ENCODE peak calls at places on chromosomes 2 and 18, in nine cellular contexts. L is GM03348; P is T-helper 2 cell; N is prostate gland; U is NCI-H1436; Y is PC-3; Q is activated CD4-positive, alpha-beta T cell treated with anti-CD3 and anti-CD28 coated beads, Interleukin-2, amount 50 U/mL, for 1 hour; G is CD4-positive, CD25-positive, alpha-beta regulatory T cell; W is nephron progenitor cell. H is an unnamed sample.

GRCh38 chr2:24725956-24726355 is 67.2 kb downstream of the PTRHD1 start:
- DNase-seq in P (no peak), U (no peak), Q (no peak), Y (no peak), W (no peak), L (no peak), N (no peak), G (no peak), H (no peak)

GRCh38 chr2:64318476-64318748 is 135.6 kb upstream of the LGALSL start:
- DNase-seq in N (no peak), U (no peak), P (no peak), G (no peak), Y (no peak), Q (no peak), L (no peak), W (no peak), H (no peak)

GRCh38 chr2:47031909-47032668 is 116.5 kb upstream of the MCFD2 start:
- DNase-seq in L (no peak), Q (no peak), Y (peak; percentile 10), W (no peak), N (no peak), P (no peak), G (no peak), U (no peak), H (no peak)

GRCh38 chr18:36187826-36188721 is 777 bp downstream of the MOCOS start:
- DNase-seq in Y (peak; percentile 48), G (no peak), L (no peak), P (no peak), W (peak; percentile 22), U (no peak), Q (no peak), N (no peak), H (peak; percentile 14)

GRCh38 chr18:68840554-68841263 is 42.8 kb downstream of the CCDC102B start:
- DNase-seq in W (no peak), G (no peak), Y (peak; percentile 86), N (no peak), L (peak; percentile 59), Q (no peak), U (no peak), P (no peak), H (no peak)

GRCh38 chr2:239249781-239250180 is 151.0 kb downstream of the HDAC4 start:
- DNase-seq in Y (no peak), W (no peak), N (no peak), P (no peak), L (no peak), U (no peak), G (no peak), Q (no peak), H (no peak)

GRCh38 chr18:8791171-8791651 is 85.9 kb downstream of the MTCL1 start:
- DNase-seq in W (no peak), L (no peak), Y (no peak), G (no peak), N (no peak), Q (no peak), U (no peak), P (no peak), H (no peak)

GRCh38 chr2:5520352-5520996 is 171.7 kb upstream of the SOX11 start:
- DNase-seq in L (no peak), U (peak; percentile 28), P (no peak), N (no peak), G (no peak), Q (no peak), Y (peak; percentile 4), W (peak; percentile 30), H (no peak)

GRCh38 chr2:127361929-127362328 is 25.8 kb downstream of the MAP3K2 start:
- DNase-seq in P (no peak), Y (peak; percentile 13), W (no peak), G (no peak), Q (no peak), U (no peak), L (peak; percentile 11), N (no peak), H (no peak)

GRCh38 chr18:74456409-74457042 is 582 bp downstream of the DIPK1C start:
- DNase-seq in G (no peak), N (no peak), P (no peak), Q (no peak), L (no peak), U (no peak), W (peak; percentile 57), Y (no peak), H (no peak)

GRCh38 chr2:221570321-221571107 is 1.6 kb downstream of the EPHA4 start:
- DNase-seq in P (no peak), N (peak; percentile 9), Y (peak; percentile 39), L (peak; percentile 44), W (peak; percentile 40), G (peak; percentile 24), Q (peak; percentile 10), U (peak; percentile 27), H (no peak)

GRCh38 chr18:38367473-38367872 is 801.9 kb upstream of the CELF4 start:
- DNase-seq in W (no peak), P (no peak), U (no peak), L (no peak), N (no peak), G (no peak), Y (no peak), Q (no peak), H (no peak)

GRCh38 chr2:119617455-119617854 is 61.5 kb upstream of the TMEM177 start:
- DNase-seq in W (no peak), L (no peak), Y (no peak), N (no peak), G (no peak), Q (no peak), P (no peak), U (no peak), H (no peak)

GRCh38 chr2:205644018-205644417 is 38.3 kb upstream of the NRP2 start:
- DNase-seq in G (no peak), W (no peak), N (no peak), L (no peak), P (no peak), U (no peak), Y (peak; percentile 68), Q (no peak), H (no peak)

GRCh38 chr2:86332654-86333053 is 4.8 kb downstream of the REEP1 start:
- DNase-seq in G (no peak), Q (no peak), W (no peak), Y (no peak), L (no peak), N (no peak), P (no peak), U (no peak), H (no peak)

GRCh38 chr2:229096667-229097066 is 174.4 kb downstream of the PID1 start:
- DNase-seq in Y (no peak), G (no peak), U (no peak), P (no peak), N (no peak), L (no peak), Q (no peak), W (no peak), H (no peak)

GRCh38 chr2:122193622-122194021 is 438.2 kb downstream of the TSN start:
- DNase-seq in P (no peak), Y (peak; percentile 33), G (no peak), N (no peak), L (no peak), W (no peak), U (no peak), Q (no peak), H (no peak)

GRCh38 chr2:128362186-128362888 is 43.7 kb upstream of the HS6ST1 start:
- DNase-seq in U (no peak), G (no peak), Y (no peak), Q (no peak), L (no peak), P (no peak), W (no peak), N (no peak), H (no peak)

GRCh38 chr2:8692783-8693768 is 11.2 kb downstream of the ID2 start:
- DNase-seq in Y (peak; percentile 58), G (no peak), Q (no peak), U (no peak), W (peak; percentile 67), P (no peak), L (peak; percentile 61), N (no peak), H (no peak)

GRCh38 chr2:71064754-71065621 is 3.5 kb upstream of the NAGK start:
- DNase-seq in Y (no peak), P (no peak), G (no peak), Q (no peak), U (no peak), N (no peak), W (no peak), L (no peak), H (no peak)

GRCh38 chr2:238285653-238286082 is 2.7 kb downstream of the PER2 start:
- DNase-seq in P (no peak), L (peak; percentile 91), N (peak; percentile 94), G (no peak), Q (no peak), W (peak; percentile 39), U (no peak), Y (peak; percentile 95), H (peak; percentile 96)